ENCODE peak calls at places on chromosomes 2 and 18, in five cellular contexts. One of them, this sample, is unnamed.

GRCh38 chr2:212274215-212274614 is 264.4 kb downstream of the ERBB4 start:
- DNase-seq in A549: no peak
- DNase-seq in IMR-90: no peak
- DNase-seq in HepG2: no peak
- DNase-seq in HCT116: no peak
- DNase-seq in this sample: no peak

GRCh38 chr2:133389569-133389968 is 178.7 kb downstream of the NCKAP5 start:
- DNase-seq in HepG2: no peak
- DNase-seq in IMR-90: no peak
- DNase-seq in A549: no peak
- DNase-seq in HCT116: no peak
- DNase-seq in this sample: no peak

GRCh38 chr2:104975371-104975770 is 62.5 kb upstream of the MRPS9 start:
- DNase-seq in HepG2: no peak
- DNase-seq in A549: no peak
- DNase-seq in HCT116: no peak
- DNase-seq in IMR-90: no peak
- DNase-seq in this sample: no peak

GRCh38 chr18:65124633-65125032 is 626.2 kb upstream of the CDH7 start:
- DNase-seq in HCT116: no peak
- DNase-seq in HepG2: no peak
- DNase-seq in A549: no peak
- DNase-seq in IMR-90: no peak
- DNase-seq in this sample: no peak

GRCh38 chr2:185979546-185980071 is 241.0 kb downstream of the FSIP2 start:
- DNase-seq in HCT116: peak
- DNase-seq in HepG2: peak
- DNase-seq in IMR-90: no peak
- DNase-seq in A549: no peak
- DNase-seq in this sample: no peak

GRCh38 chr2:176812376-176812775 is 400.2 kb upstream of the HNRNPA3 start:
- DNase-seq in HepG2: no peak
- DNase-seq in A549: no peak
- DNase-seq in HCT116: no peak
- DNase-seq in IMR-90: no peak
- DNase-seq in this sample: no peak

GRCh38 chr2:216727346-216728122 is 32.2 kb upstream of the IGFBP5 start:
- DNase-seq in HepG2: no peak
- DNase-seq in IMR-90: no peak
- DNase-seq in HCT116: no peak
- DNase-seq in A549: no peak
- DNase-seq in this sample: no peak

GRCh38 chr2:238714038-238714528 is 133.8 kb upstream of the TWIST2 start:
- DNase-seq in HCT116: no peak
- DNase-seq in HepG2: no peak
- DNase-seq in IMR-90: no peak
- DNase-seq in A549: no peak
- DNase-seq in this sample: no peak

GRCh38 chr2:10242998-10243925 is 59.4 kb upstream of the HPCAL1 start:
- DNase-seq in HepG2: no peak
- DNase-seq in HCT116: no peak
- DNase-seq in IMR-90: no peak
- DNase-seq in A549: no peak
- DNase-seq in this sample: no peak

GRCh38 chr2:237650455-237650850 is 23.1 kb downstream of the LRRFIP1 start:
- DNase-seq in IMR-90: no peak
- DNase-seq in A549: no peak
- DNase-seq in HepG2: no peak
- DNase-seq in HCT116: no peak
- DNase-seq in this sample: no peak

GRCh38 chr2:10216677-10217498 is 85.8 kb upstream of the HPCAL1 start:
- DNase-seq in A549: no peak
- DNase-seq in HCT116: no peak
- DNase-seq in HepG2: peak
- DNase-seq in IMR-90: no peak
- DNase-seq in this sample: no peak

GRCh38 chr2:47888581-47889280 is 17.6 kb downstream of the FBXO11 start:
- DNase-seq in HepG2: no peak
- DNase-seq in IMR-90: peak
- DNase-seq in HCT116: no peak
- DNase-seq in A549: no peak
- DNase-seq in this sample: no peak

GRCh38 chr2:149606251-149606811 is 18.8 kb upstream of the MMADHC start:
- DNase-seq in HCT116: no peak
- DNase-seq in IMR-90: peak
- DNase-seq in A549: no peak
- DNase-seq in HepG2: no peak
- DNase-seq in this sample: no peak

GRCh38 chr2:30492619-30493018 is 45.6 kb downstream of the LCLAT1 start:
- DNase-seq in HepG2: no peak
- DNase-seq in A549: no peak
- DNase-seq in HCT116: no peak
- DNase-seq in IMR-90: peak
- DNase-seq in this sample: no peak

GRCh38 chr18:60537074-60537473 is 164.5 kb upstream of the MC4R start:
- DNase-seq in HepG2: no peak
- DNase-seq in IMR-90: no peak
- DNase-seq in A549: no peak
- DNase-seq in HCT116: no peak
- DNase-seq in this sample: no peak

GRCh38 chr2:158743466-158743865 is 51.7 kb upstream of the DAPL1 start:
- DNase-seq in HepG2: no peak
- DNase-seq in HCT116: no peak
- DNase-seq in A549: no peak
- DNase-seq in IMR-90: no peak
- DNase-seq in this sample: no peak

GRCh38 chr2:150276737-150277136 is 210.7 kb downstream of the RND3 start:
- DNase-seq in HCT116: no peak
- DNase-seq in A549: no peak
- DNase-seq in HepG2: no peak
- DNase-seq in IMR-90: no peak
- DNase-seq in this sample: no peak

GRCh38 chr2:238290715-238291549 is 2.5 kb upstream of the PER2 start:
- DNase-seq in HCT116: no peak
- DNase-seq in IMR-90: no peak
- DNase-seq in A549: peak
- DNase-seq in HepG2: no peak
- DNase-seq in this sample: no peak

GRCh38 chr2:88949336-88949735 is 257.9 kb downstream of the RPIA start:
- DNase-seq in HCT116: no peak
- DNase-seq in IMR-90: no peak
- DNase-seq in HepG2: no peak
- DNase-seq in A549: no peak
- DNase-seq in this sample: no peak

GRCh38 chr2:232892221-232892620 is 22.2 kb downstream of the SNORC start:
- DNase-seq in IMR-90: no peak
- DNase-seq in HepG2: no peak
- DNase-seq in HCT116: no peak
- DNase-seq in A549: no peak
- DNase-seq in this sample: no peak

GRCh38 chr2:172829229-172829628 is 93.6 kb downstream of the RAPGEF4 start:
- DNase-seq in HCT116: no peak
- DNase-seq in A549: no peak
- DNase-seq in HepG2: peak
- DNase-seq in IMR-90: peak
- DNase-seq in this sample: no peak

GRCh38 chr2:207487650-207488315 is 42.0 kb upstream of the CREB1 start:
- DNase-seq in IMR-90: peak
- DNase-seq in A549: peak
- DNase-seq in HCT116: peak
- DNase-seq in HepG2: no peak
- DNase-seq in this sample: no peak

GRCh38 chr2:216004408-216005283 is 8.7 kb downstream of the MREG start:
- DNase-seq in HepG2: no peak
- DNase-seq in HCT116: no peak
- DNase-seq in IMR-90: no peak
- DNase-seq in A549: no peak
- DNase-seq in this sample: no peak

GRCh38 chr2:224987733-224988132 is 54.5 kb downstream of the DOCK10 start:
- DNase-seq in A549: no peak
- DNase-seq in IMR-90: peak
- DNase-seq in HCT116: no peak
- DNase-seq in HepG2: no peak
- DNase-seq in this sample: no peak

GRCh38 chr18:41569867-41570266 is 385.2 kb upstream of the PIK3C3 start:
- DNase-seq in A549: no peak
- DNase-seq in HepG2: no peak
- DNase-seq in IMR-90: no peak
- DNase-seq in HCT116: no peak
- DNase-seq in this sample: no peak

GRCh38 chr2:58448065-58448507 is 207.0 kb upstream of the FANCL start:
- DNase-seq in IMR-90: peak
- DNase-seq in A549: peak
- DNase-seq in HepG2: peak
- DNase-seq in HCT116: peak
- DNase-seq in this sample: peak

GRCh38 chr18:3304832-3305231 is 42.9 kb downstream of the MYL12B start:
- DNase-seq in HCT116: no peak
- DNase-seq in IMR-90: no peak
- DNase-seq in HepG2: no peak
- DNase-seq in A549: no peak
- DNase-seq in this sample: no peak

GRCh38 chr2:235812185-235812670 is 318.4 kb downstream of the AGAP1 start:
- DNase-seq in HepG2: no peak
- DNase-seq in HCT116: no peak
- DNase-seq in IMR-90: no peak
- DNase-seq in A549: no peak
- DNase-seq in this sample: no peak

DNA sequence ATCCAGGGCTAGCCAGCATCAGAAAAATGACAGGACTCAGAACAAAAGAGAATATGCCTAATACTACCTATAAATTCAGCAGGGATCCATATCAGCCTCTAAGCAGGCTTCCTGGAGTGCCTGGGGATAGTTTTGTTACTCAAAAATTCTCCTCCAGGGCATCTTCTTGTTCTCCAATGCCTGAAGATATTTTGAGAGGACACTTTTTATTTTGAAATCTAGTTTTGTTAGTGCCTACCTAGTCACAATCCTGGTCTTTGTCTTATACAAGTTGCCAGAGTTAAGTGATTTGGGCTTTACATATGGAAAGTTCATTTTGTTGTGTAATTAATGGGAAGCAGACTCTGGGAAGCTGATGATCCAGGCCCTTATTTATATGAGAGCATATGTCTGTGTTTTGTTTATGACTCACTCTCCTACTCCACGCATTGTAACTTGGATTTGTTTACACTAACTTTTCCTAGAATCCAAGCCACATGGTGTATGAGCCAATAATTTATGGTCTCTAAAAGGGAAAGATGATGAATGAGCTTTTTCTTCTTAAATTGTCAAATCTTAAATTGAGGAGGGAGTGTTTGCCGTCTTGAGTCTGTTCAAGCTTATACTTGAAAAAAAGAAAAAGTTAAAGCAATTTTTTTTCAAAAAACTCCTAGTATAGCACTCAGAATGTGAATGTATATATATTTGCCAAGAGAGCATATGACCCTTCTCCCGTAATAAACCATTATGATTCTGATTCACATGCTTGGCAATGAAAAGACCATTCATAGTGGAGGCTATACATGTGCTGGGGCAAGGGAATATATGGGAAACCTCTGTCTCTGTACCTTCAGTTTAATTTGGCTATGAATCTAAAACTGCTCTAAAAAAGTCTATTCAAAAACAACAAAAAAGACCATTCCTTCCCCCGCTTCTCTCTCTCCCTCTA is 370.3 kb downstream of the SETBP1 start:
- DNase-seq in IMR-90: peak
- DNase-seq in HepG2: no peak
- DNase-seq in HCT116: no peak
- DNase-seq in A549: peak
- DNase-seq in this sample: no peak
- TF ChIP-seq CEBPB in IMR-90: peak
- TF ChIP-seq CEBPB in HepG2: no peak
- TF ChIP-seq CEBPB in HCT116: no peak
- TF ChIP-seq CEBPB in A549: no peak
- TF ChIP-seq CEBPB in this sample: no peak

GRCh38 chr2:12045864-12046291 is 299.4 kb downstream of the LPIN1 start:
- DNase-seq in HepG2: no peak
- DNase-seq in IMR-90: no peak
- DNase-seq in A549: no peak
- DNase-seq in HCT116: no peak
- DNase-seq in this sample: no peak
- TF ChIP-seq CEBPB in HepG2: no peak
- TF ChIP-seq CEBPB in IMR-90: no peak
- TF ChIP-seq CEBPB in A549: no peak
- TF ChIP-seq CEBPB in HCT116: no peak
- TF ChIP-seq CEBPB in this sample: no peak

GRCh38 chr2:41993086-41993812 is 54.6 kb upstream of the PKDCC start:
- DNase-seq in A549: no peak
- DNase-seq in IMR-90: no peak
- DNase-seq in HepG2: no peak
- DNase-seq in HCT116: no peak
- DNase-seq in this sample: no peak

GRCh38 chr2:41994177-41994576 is 53.6 kb upstream of the PKDCC start:
- DNase-seq in IMR-90: peak
- DNase-seq in HepG2: no peak
- DNase-seq in A549: no peak
- DNase-seq in HCT116: no peak
- DNase-seq in this sample: no peak

GRCh38 chr2:41992700-41993070 is 55.1 kb upstream of the PKDCC start:
- DNase-seq in IMR-90: no peak
- DNase-seq in A549: no peak
- DNase-seq in HCT116: no peak
- DNase-seq in HepG2: no peak
- DNase-seq in this sample: no peak

GRCh38 chr2:41990688-41991087 is 57.1 kb upstream of the PKDCC start:
- DNase-seq in A549: no peak
- DNase-seq in HepG2: no peak
- DNase-seq in IMR-90: peak
- DNase-seq in HCT116: no peak
- DNase-seq in this sample: no peak

DNA sequence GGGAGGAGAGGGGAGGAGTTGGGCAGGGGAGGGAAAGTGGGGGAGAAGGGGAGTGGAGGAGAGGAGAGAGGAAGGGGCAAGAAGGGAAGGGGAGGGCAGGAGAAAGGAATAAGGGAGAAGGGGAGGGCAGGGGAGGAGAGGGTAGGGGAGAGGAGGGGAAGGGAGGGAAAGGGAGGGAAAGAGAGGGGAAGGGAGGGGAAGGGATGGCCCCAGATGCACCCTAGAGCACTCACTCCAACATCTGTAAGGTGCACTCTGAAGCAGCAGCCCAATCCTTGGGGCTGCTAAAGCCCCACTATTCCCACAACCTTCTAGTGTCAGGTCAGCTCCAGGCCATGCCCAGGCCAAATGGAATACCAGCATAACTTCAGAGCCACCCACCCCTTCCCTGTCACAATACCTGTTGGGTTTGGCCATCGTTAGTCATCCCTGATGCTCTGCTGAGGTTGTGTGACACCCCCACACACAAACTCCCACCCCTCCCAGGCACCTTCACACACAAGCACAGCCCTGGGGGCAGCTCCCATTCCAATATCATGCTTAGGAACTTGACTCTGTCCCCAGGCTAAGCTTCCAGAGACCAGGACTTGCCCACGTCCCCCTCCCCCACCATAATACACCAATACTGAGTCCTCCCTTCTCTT is 55.6 kb upstream of the PKDCC start:
- DNase-seq in HCT116: no peak
- DNase-seq in HepG2: no peak
- DNase-seq in IMR-90: no peak
- DNase-seq in A549: no peak
- DNase-seq in this sample: no peak
- TF ChIP-seq CEBPB in HCT116: no peak
- TF ChIP-seq CEBPB in HepG2: no peak
- TF ChIP-seq CEBPB in IMR-90: no peak
- TF ChIP-seq CEBPB in A549: no peak
- TF ChIP-seq CEBPB in this sample: no peak

GRCh38 chr2:220005362-220005761 is 377.9 kb downstream of the SLC4A3 start:
- DNase-seq in A549: no peak
- DNase-seq in HepG2: no peak
- DNase-seq in HCT116: no peak
- DNase-seq in IMR-90: no peak
- DNase-seq in this sample: no peak
- TF ChIP-seq CEBPB in A549: no peak
- TF ChIP-seq CEBPB in HepG2: no peak
- TF ChIP-seq CEBPB in HCT116: no peak
- TF ChIP-seq CEBPB in IMR-90: no peak
- TF ChIP-seq CEBPB in this sample: no peak